ENCODE peak calls at places on chromosome 17, in five cellular contexts. V is CD8-positive, alpha-beta T cell; Q is Peyer's patch; Y is H9; A is neural progenitor cell. X is an unnamed sample.

GRCh38 chr17:81440511-81441244 is 45.4 kb downstream of the BAHCC1 start:
- DNase-seq in V (no peak), Q (no peak), Y (peak; percentile 93), A (peak; percentile 80), X (peak; percentile 74)

GRCh38 chr17:44310612-44311376 is 2.4 kb downstream of the RUNDC3A start:
- DNase-seq in Q (no peak), Y (peak; percentile 39), V (no peak), A (no peak), X (no peak)

GRCh38 chr17:37752482-37752881 is 7.6 kb upstream of the HNF1B start:
- DNase-seq in V (no peak), Q (no peak), A (no peak), Y (no peak), X (no peak)

GRCh38 chr17:10415161-10415560 is 6.6 kb downstream of the MYH8 start:
- DNase-seq in Y (peak; percentile 45), A (no peak), V (no peak), Q (no peak), X (no peak)

GRCh38 chr17:27989046-27989445 is 53.4 kb upstream of the NLK start:
- DNase-seq in Y (no peak), Q (no peak), A (no peak), V (no peak), X (no peak)

GRCh38 chr17:36148559-36149295 is 27.7 kb downstream of the TBC1D3B start:
- DNase-seq in V (peak; percentile 51), Q (peak; percentile 56), Y (peak; percentile 89), A (peak; percentile 80), X (peak; percentile 80)

GRCh38 chr17:81248649-81249048 is 9.5 kb downstream of the NDUFAF8 start:
- DNase-seq in V (no peak), A (no peak), Q (no peak), Y (no peak), X (no peak)

GRCh38 chr17:80264048-80264792 is 3.6 kb downstream of the RNF213 start:
- DNase-seq in Y (no peak), A (no peak), Q (peak; percentile 63), V (peak; percentile 75), X (no peak)

GRCh38 chr17:2776589-2777241 is 19.5 kb upstream of the RAP1GAP2 start:
- DNase-seq in Y (peak; percentile 90), Q (no peak), V (no peak), A (peak; percentile 85), X (peak; percentile 82)

GRCh38 chr17:59181481-59181880 is 25.9 kb downstream of the PRR11 start:
- DNase-seq in Y (no peak), V (no peak), Q (no peak), A (no peak), X (no peak)

GRCh38 chr17:81456798-81457197 is 55.8 kb downstream of the ACTG1 start:
- DNase-seq in Y (no peak), A (no peak), Q (no peak), V (no peak), X (peak; percentile 51)

GRCh38 chr17:48894886-48895285 is 2.3 kb downstream of the ATP5MC1 start:
- DNase-seq in A (no peak), Q (no peak), Y (no peak), V (no peak), X (no peak)

GRCh38 chr17:74959826-74960738 is 12.5 kb downstream of the HID1 start:
- DNase-seq in A (no peak), Y (peak; percentile 34), V (no peak), Q (no peak), X (no peak)

DNA sequence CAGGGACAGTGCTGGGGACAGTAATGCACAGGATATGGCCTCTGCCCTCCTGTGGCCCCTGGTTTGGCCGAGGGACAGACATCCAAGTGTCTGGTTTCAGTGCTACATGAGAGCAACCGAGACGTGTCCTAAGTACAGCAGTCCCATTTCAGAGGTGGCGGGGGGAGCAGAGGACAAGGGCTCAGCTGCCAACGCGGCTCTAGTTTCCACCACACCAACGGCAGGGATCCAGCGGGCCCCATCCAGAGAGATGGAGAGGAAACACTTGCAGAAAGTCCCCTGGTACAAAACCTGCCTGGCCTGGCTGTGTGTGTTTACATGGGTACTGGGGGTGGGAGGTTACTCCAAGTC is 125.8 kb upstream of the SMURF2 start:
- DNase-seq in Y (no peak), Q (no peak), V (no peak), A (no peak), X (no peak)
- TF ChIP-seq CTCF in Y (no peak), Q (no peak), V (no peak), A (no peak), X (no peak)

GRCh38 chr17:63774141-63774981 is at the start of gene DDX42:
- DNase-seq in V (no peak), Q (peak; percentile 39), A (peak; percentile 95), Y (peak; percentile 60), X (peak; percentile 95)
- TF ChIP-seq CTCF in V (no peak), Q (no peak), A (peak; percentile 42), Y (peak; percentile 39), X (no peak)

DNA sequence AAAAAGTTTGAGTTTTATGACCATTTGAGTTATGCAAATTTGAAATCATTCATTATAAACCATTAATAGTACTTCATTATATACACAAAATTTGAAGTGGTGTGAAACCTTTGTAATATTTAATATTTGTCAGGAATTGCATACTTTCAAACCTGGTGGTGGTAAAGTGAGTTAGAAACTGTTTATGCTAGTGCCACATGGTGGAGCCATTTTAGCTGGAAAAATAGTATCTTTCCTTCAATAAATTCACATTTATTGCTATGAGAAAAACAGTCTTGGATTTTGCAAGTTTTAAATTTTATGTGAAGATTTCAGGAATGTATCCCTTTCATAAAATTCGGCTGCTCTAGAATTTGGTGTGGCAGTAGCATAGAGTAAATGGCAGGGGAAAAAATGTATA is 7.3 kb upstream of the BLMH start:
- DNase-seq in A (no peak), Y (no peak), V (no peak), Q (no peak), X (no peak)
- TF ChIP-seq CTCF in A (peak; percentile 24), Y (peak; percentile 40), V (no peak), Q (peak; percentile 65), X (no peak)

GRCh38 chr17:16100737-16101400 is 101.2 kb downstream of the TTC19 start:
- DNase-seq in A (no peak), Q (no peak), V (no peak), Y (no peak), X (no peak)
- TF ChIP-seq CTCF in A (no peak), Q (no peak), V (no peak), Y (no peak), X (no peak)

GRCh38 chr17:40884708-40885512 is at the start of gene KRT20:
- DNase-seq in V (no peak), Y (no peak), A (no peak), Q (no peak), X (no peak)
- TF ChIP-seq CTCF in V (no peak), Y (no peak), A (peak; percentile 20), Q (peak; percentile 68), X (no peak)

GRCh38 chr17:76008630-76009425 is 8.2 kb downstream of the CDK3 start:
- DNase-seq in A (no peak), V (no peak), Y (no peak), Q (no peak), X (no peak)

GRCh38 chr17:76008208-76008607 is 7.6 kb downstream of the CDK3 start:
- DNase-seq in V (no peak), Q (no peak), Y (no peak), A (no peak), X (no peak)

GRCh38 chr17:76007850-76008165 is 7.2 kb downstream of the CDK3 start:
- DNase-seq in A (no peak), V (no peak), Y (no peak), Q (no peak), X (no peak)

GRCh38 chr17:76009969-76010661 is 9.5 kb downstream of the CDK3 start:
- DNase-seq in Y (no peak), V (no peak), A (no peak), Q (no peak), X (no peak)

GRCh38 chr17:76009447-76009846 is 8.8 kb downstream of the CDK3 start:
- DNase-seq in V (no peak), Y (no peak), Q (no peak), A (no peak), X (no peak)
- TF ChIP-seq CTCF in V (no peak), Y (no peak), Q (no peak), A (no peak), X (no peak)

X was measured in nephron progenitor cell.